ENCODE peak calls at places on chromosomes 13 and 19, in four cellular contexts. A is GM03348; P is CD8-positive, alpha-beta T cell; H is NCI-H1092. X is an unnamed sample.
A peak's percentile ranks its signal among the peaks of the same experiment; 100 is the strongest.

GRCh38 chr19:40355975-40356680 is 7.6 kb downstream of the PLD3 start:
- DNase-seq in A (no peak), P (no peak), H (no peak), X (no peak)

GRCh38 chr19:41746593-41747227 is 8.6 kb upstream of the CEACAM6 start:
- DNase-seq in A (peak; percentile 64), P (peak; percentile 32), H (peak; percentile 77), X (peak; percentile 12)

GRCh38 chr19:33703438-33703750 is 81.6 kb downstream of the CHST8 start:
- DNase-seq in A (no peak), P (no peak), H (no peak), X (no peak)

GRCh38 chr13:100301418-100301817 is 212.5 kb downstream of the PCCA start:
- DNase-seq in A (no peak), P (no peak), H (peak; percentile 85), X (no peak)

GRCh38 chr19:42150353-42150752 is 18.1 kb upstream of the POU2F2 start:
- DNase-seq in A (no peak), P (no peak), H (peak; percentile 57), X (no peak)

GRCh38 chr13:95707442-95708389 is 30.8 kb downstream of the DNAJC3 start:
- DNase-seq in A (no peak), P (no peak), H (no peak), X (no peak)

GRCh38 chr13:37869756-37870488 is at the start of gene TRPC4:
- DNase-seq in A (peak; percentile 78), P (no peak), H (peak; percentile 23), X (no peak)

GRCh38 chr19:35116085-35116801 is 620 bp downstream of the FXYD3 start:
- DNase-seq in A (no peak), P (no peak), H (no peak), X (no peak)

GRCh38 chr19:39362682-39363657 is 20.7 kb downstream of the SAMD4B start:
- DNase-seq in A (peak; percentile 63), P (no peak), H (no peak), X (no peak)

GRCh38 chr19:43534811-43535761 is 2.1 kb downstream of the ZNF575 start:
- DNase-seq in A (peak; percentile 65), P (peak; percentile 40), H (no peak), X (no peak)

GRCh38 chr19:1255186-1256161 is 7.1 kb downstream of the MIDN start:
- DNase-seq in A (no peak), P (no peak), H (no peak), X (no peak)

GRCh38 chr19:19403373-19403901 is 2.0 kb upstream of the GATAD2A start:
- DNase-seq in A (peak; percentile 52), P (peak; percentile 16), H (no peak), X (no peak)

GRCh38 chr13:109331898-109332297 is 454.5 kb downstream of the IRS2 start:
- DNase-seq in A (no peak), P (no peak), H (peak; percentile 97), X (no peak)

GRCh38 chr19:45955905-45956608 is 17.6 kb downstream of the NOVA2 start:
- DNase-seq in A (no peak), P (no peak), H (no peak), X (no peak)

GRCh38 chr19:28694812-28695211 is 518.1 kb downstream of the UQCRFS1 start:
- DNase-seq in A (no peak), P (no peak), H (no peak), X (no peak)

GRCh38 chr19:28508666-28509065 is 704.3 kb downstream of the UQCRFS1 start:
- DNase-seq in A (no peak), P (no peak), H (no peak), X (no peak)

GRCh38 chr19:15923702-15924101 is 10.6 kb downstream of the CYP4F11 start:
- DNase-seq in A (no peak), P (no peak), H (no peak), X (no peak)

GRCh38 chr13:41696163-41697003 is 239.0 kb downstream of the RGCC start:
- DNase-seq in A (peak; percentile 48), P (no peak), H (no peak), X (no peak)

GRCh38 chr13:41398494-41399190 is 58.7 kb upstream of the RGCC start:
- DNase-seq in A (no peak), P (no peak), H (no peak), X (no peak)

GRCh38 chr19:33377586-33378475 is 4.3 kb downstream of the CEBPG start:
- DNase-seq in A (peak; percentile 17), P (no peak), H (no peak), X (no peak)

GRCh38 chr19:32238076-32238475 is 107.3 kb upstream of the ZNF507 start:
- DNase-seq in A (no peak), P (no peak), H (no peak), X (no peak)